ENCODE peak calls at places on chromosomes 6 and 20, in four cellular contexts. One of them, this sample, is unnamed.

GRCh38 chr6:31734703-31735500 is 1.4 kb downstream of the CLIC1 start:
- DNase-seq in nephron progenitor cell: peak; percentile 44
- DNase-seq in NCI-H510A treated with DMSO at 0.1 percent for 48 hours: no peak
- DNase-seq in OCI-LY7: peak; percentile 67
- DNase-seq in this sample: peak; percentile 86

GRCh38 chr6:148179786-148180185 is 162.9 kb upstream of the SASH1 start:
- DNase-seq in OCI-LY7: no peak
- DNase-seq in NCI-H510A treated with DMSO at 0.1 percent for 48 hours: no peak
- DNase-seq in nephron progenitor cell: no peak
- DNase-seq in this sample: peak; percentile 38

GRCh38 chr6:110430236-110430635 is 14.9 kb upstream of the DDO start:
- DNase-seq in OCI-LY7: no peak
- DNase-seq in nephron progenitor cell: no peak
- DNase-seq in NCI-H510A treated with DMSO at 0.1 percent for 48 hours: peak; percentile 21
- DNase-seq in this sample: peak; percentile 43

GRCh38 chr6:27757307-27757706 is 154.9 kb downstream of the OR2B2 start:
- DNase-seq in OCI-LY7: no peak
- DNase-seq in NCI-H510A treated with DMSO at 0.1 percent for 48 hours: peak; percentile 21
- DNase-seq in nephron progenitor cell: peak; percentile 49
- DNase-seq in this sample: peak; percentile 85

GRCh38 chr6:150271501-150272263 is 97.1 kb upstream of the IYD start:
- DNase-seq in nephron progenitor cell: no peak
- DNase-seq in NCI-H510A treated with DMSO at 0.1 percent for 48 hours: no peak
- DNase-seq in OCI-LY7: no peak
- DNase-seq in this sample: no peak

GRCh38 chr6:106087548-106088325 is 1.6 kb downstream of the PRDM1 start:
- DNase-seq in OCI-LY7: no peak
- DNase-seq in nephron progenitor cell: no peak
- DNase-seq in NCI-H510A treated with DMSO at 0.1 percent for 48 hours: no peak
- DNase-seq in this sample: peak; percentile 32

GRCh38 chr6:147643341-147644200 is 135.1 kb downstream of the SAMD5 start:
- DNase-seq in OCI-LY7: no peak
- DNase-seq in NCI-H510A treated with DMSO at 0.1 percent for 48 hours: no peak
- DNase-seq in nephron progenitor cell: no peak
- DNase-seq in this sample: no peak

GRCh38 chr6:11058406-11058805 is 14.3 kb upstream of the ELOVL2 start:
- DNase-seq in OCI-LY7: no peak
- DNase-seq in NCI-H510A treated with DMSO at 0.1 percent for 48 hours: no peak
- DNase-seq in nephron progenitor cell: no peak
- DNase-seq in this sample: no peak

GRCh38 chr6:126067080-126067479 is 80.7 kb downstream of the TRMT11 start:
- DNase-seq in nephron progenitor cell: no peak
- DNase-seq in OCI-LY7: no peak
- DNase-seq in NCI-H510A treated with DMSO at 0.1 percent for 48 hours: no peak
- DNase-seq in this sample: no peak

GRCh38 chr20:7333846-7334245 is 566.4 kb downstream of the BMP2 start:
- DNase-seq in OCI-LY7: no peak
- DNase-seq in nephron progenitor cell: no peak
- DNase-seq in NCI-H510A treated with DMSO at 0.1 percent for 48 hours: no peak
- DNase-seq in this sample: no peak

GRCh38 chr6:109623288-109623687 is 67.7 kb downstream of the AK9 start:
- DNase-seq in OCI-LY7: no peak
- DNase-seq in nephron progenitor cell: no peak
- DNase-seq in NCI-H510A treated with DMSO at 0.1 percent for 48 hours: no peak
- DNase-seq in this sample: no peak

GRCh38 chr6:142489722-142490610 is 188.2 kb downstream of the ADGRG6 start:
- DNase-seq in nephron progenitor cell: no peak
- DNase-seq in OCI-LY7: no peak
- DNase-seq in NCI-H510A treated with DMSO at 0.1 percent for 48 hours: no peak
- DNase-seq in this sample: no peak

GRCh38 chr6:144139817-144140216 is 10.5 kb upstream of the STX11 start:
- DNase-seq in NCI-H510A treated with DMSO at 0.1 percent for 48 hours: no peak
- DNase-seq in OCI-LY7: no peak
- DNase-seq in nephron progenitor cell: no peak
- DNase-seq in this sample: no peak

GRCh38 chr6:35691027-35691824 is 2.5 kb upstream of the FKBP5 start:
- DNase-seq in NCI-H510A treated with DMSO at 0.1 percent for 48 hours: no peak
- DNase-seq in OCI-LY7: no peak
- DNase-seq in nephron progenitor cell: peak; percentile 5
- DNase-seq in this sample: no peak

GRCh38 chr6:22147983-22148797 is 148.6 kb downstream of the PRL start:
- DNase-seq in NCI-H510A treated with DMSO at 0.1 percent for 48 hours: peak; percentile 91
- DNase-seq in nephron progenitor cell: peak; percentile 15
- DNase-seq in OCI-LY7: no peak
- DNase-seq in this sample: peak; percentile 19

GRCh38 chr6:26045046-26045938 is 41.9 kb upstream of the HFE start:
- DNase-seq in nephron progenitor cell: no peak
- DNase-seq in OCI-LY7: peak; percentile 97
- DNase-seq in NCI-H510A treated with DMSO at 0.1 percent for 48 hours: no peak
- DNase-seq in this sample: no peak

GRCh38 chr20:63554361-63555278 is 661 bp downstream of the FNDC11 start:
- DNase-seq in NCI-H510A treated with DMSO at 0.1 percent for 48 hours: no peak
- DNase-seq in nephron progenitor cell: no peak
- DNase-seq in OCI-LY7: peak; percentile 43
- DNase-seq in this sample: peak; percentile 77

GRCh38 chr20:10800288-10800687 is 126.5 kb upstream of the JAG1 start:
- DNase-seq in NCI-H510A treated with DMSO at 0.1 percent for 48 hours: peak; percentile 86
- DNase-seq in OCI-LY7: no peak
- DNase-seq in nephron progenitor cell: no peak
- DNase-seq in this sample: no peak

GRCh38 chr6:43644940-43645612 is at the start of gene RSPH9:
- DNase-seq in NCI-H510A treated with DMSO at 0.1 percent for 48 hours: peak; percentile 53
- DNase-seq in OCI-LY7: no peak
- DNase-seq in nephron progenitor cell: peak; percentile 88
- DNase-seq in this sample: peak; percentile 98

GRCh38 chr6:27472182-27472616 is 706 bp downstream of the ZNF184 start:
- DNase-seq in OCI-LY7: peak; percentile 78
- DNase-seq in NCI-H510A treated with DMSO at 0.1 percent for 48 hours: peak; percentile 64
- DNase-seq in nephron progenitor cell: peak; percentile 51
- DNase-seq in this sample: peak; percentile 35

GRCh38 chr6:40486576-40486975 is 100.6 kb downstream of the LRFN2 start:
- DNase-seq in OCI-LY7: no peak
- DNase-seq in nephron progenitor cell: no peak
- DNase-seq in NCI-H510A treated with DMSO at 0.1 percent for 48 hours: no peak
- DNase-seq in this sample: no peak

GRCh38 chr6:46323312-46323965 is 152.7 kb upstream of the ENPP5 start:
- DNase-seq in NCI-H510A treated with DMSO at 0.1 percent for 48 hours: no peak
- DNase-seq in nephron progenitor cell: no peak
- DNase-seq in OCI-LY7: no peak
- DNase-seq in this sample: no peak

GRCh38 chr6:47097092-47097945 is 55.2 kb upstream of the ADGRF1 start:
- DNase-seq in OCI-LY7: peak; percentile 90
- DNase-seq in nephron progenitor cell: peak; percentile 48
- DNase-seq in NCI-H510A treated with DMSO at 0.1 percent for 48 hours: peak; percentile 92
- DNase-seq in this sample: peak; percentile 67

GRCh38 chr20:57092112-57092899 is 174.1 kb downstream of the BMP7 start:
- DNase-seq in OCI-LY7: peak; percentile 79
- DNase-seq in NCI-H510A treated with DMSO at 0.1 percent for 48 hours: no peak
- DNase-seq in nephron progenitor cell: peak; percentile 81
- DNase-seq in this sample: peak; percentile 94

GRCh38 chr6:37019065-37019450 is 13.6 kb downstream of the FGD2 start:
- DNase-seq in OCI-LY7: no peak
- DNase-seq in nephron progenitor cell: no peak
- DNase-seq in NCI-H510A treated with DMSO at 0.1 percent for 48 hours: peak; percentile 70
- DNase-seq in this sample: no peak

GRCh38 chr20:32463642-32464400 is 105.7 kb downstream of the ASXL1 start:
- DNase-seq in OCI-LY7: no peak
- DNase-seq in NCI-H510A treated with DMSO at 0.1 percent for 48 hours: no peak
- DNase-seq in nephron progenitor cell: peak; percentile 67
- DNase-seq in this sample: peak; percentile 88

This sample was measured in H7.